ENCODE peak calls at places on chromosomes 11 and 22, in six cellular contexts. A is GM20000; N is stimulated activated CD4-positive, alpha-beta T cell treated with anti-CD3 and anti-CD28 coated beads, Interleukin-1b, Interleukin-23, amount 100 ng/mL, for 1 hour; S is activated T-helper 1 cell treated with anti-CD3 and anti-CD28 coated beads, Interleukin-2, amount 50 U/mL, for 16 hours; H is GM13976; I is activated T-cell treated with anti-CD3 and anti-CD28 coated beads, Interleukin-2, amount 50 U/mL, for 24 hours. Z is an unnamed sample.

GRCh38 chr11:67318239-67318555 is 14.9 kb downstream of the SSH3 start:
- DNase-seq in S (no peak), A (no peak), I (no peak), H (no peak), N (no peak), Z (no peak)

GRCh38 chr11:128728767-128729587 is 35.1 kb downstream of the FLI1 start:
- DNase-seq in H (no peak), I (no peak), A (no peak), S (no peak), N (no peak), Z (no peak)

GRCh38 chr11:115911656-115912055 is 407.4 kb upstream of the CADM1 start:
- DNase-seq in I (no peak), S (no peak), A (no peak), N (no peak), H (no peak), Z (no peak)

GRCh38 chr22:42752912-42753311 is 32.2 kb upstream of the A4GALT start:
- DNase-seq in A (peak; percentile 77), H (peak; percentile 79), S (no peak), N (no peak), I (no peak), Z (no peak)

GRCh38 chr11:64333556-64333955 is 6.4 kb upstream of the CCDC88B start:
- DNase-seq in I (no peak), A (no peak), N (no peak), H (no peak), S (no peak), Z (no peak)

GRCh38 chr22:30079952-30080533 is at the start of gene HORMAD2:
- DNase-seq in A (peak; percentile 49), H (peak; percentile 38), N (no peak), I (no peak), S (no peak), Z (no peak)

GRCh38 chr22:22427542-22428065 is 80.9 kb downstream of the ZNF280B start:
- DNase-seq in A (no peak), I (no peak), H (no peak), N (no peak), S (no peak), Z (no peak)

GRCh38 chr11:113618360-113618759 is 87.7 kb downstream of the TMPRSS5 start:
- DNase-seq in I (no peak), S (no peak), N (no peak), H (no peak), A (no peak), Z (no peak)

GRCh38 chr11:13859986-13860385 is 102.5 kb upstream of the SPON1 start:
- DNase-seq in N (no peak), H (no peak), S (no peak), A (no peak), I (no peak), Z (no peak)

GRCh38 chr11:14538926-14539554 is 18.9 kb upstream of the PSMA1 start:
- DNase-seq in A (no peak), I (no peak), H (no peak), S (no peak), N (no peak), Z (no peak)